ENCODE peak calls at places on chromosomes 7 and 10, in eight cellular contexts. H is NCI-H2171 treated with DMSO at 0.1 percent for 48 hours, B is germinal center, Q is OCI-LY7, N is anterior cingulate cortex, M is OCI-M1, E is mesendoderm, Z is neural progenitor cell. U is an unnamed sample.

GRCh38 chr10:48879476-48879875 is 60.2 kb downstream of the LRRC18 start:
- DNase-seq in Q (no peak), N (no peak), M (no peak), B (no peak), E (no peak), H (no peak), Z (no peak), U (no peak)

GRCh38 chr10:67780759-67781538 is 57.0 kb downstream of the DNAJC12 start:
- DNase-seq in M (no peak), Z (no peak), N (no peak), B (no peak), E (no peak), H (no peak), Q (peak), U (no peak)

GRCh38 chr7:134701272-134701671 is 54.6 kb downstream of the BPGM start:
- DNase-seq in H (peak), Q (peak), E (peak), N (no peak), B (peak), Z (no peak), M (peak), U (peak)

GRCh38 chr10:17684537-17684936 is 40.6 kb downstream of the STAM start:
- DNase-seq in Q (no peak), H (no peak), Z (no peak), N (no peak), E (no peak), B (no peak), M (no peak), U (no peak)

GRCh38 chr7:29084832-29085231 is 61.5 kb downstream of the CPVL start:
- DNase-seq in Q (no peak), B (no peak), E (no peak), N (no peak), H (no peak), M (peak), Z (no peak), U (no peak)

GRCh38 chr10:91582063-91582673 is 50.7 kb downstream of the PPP1R3C start:
- DNase-seq in E (no peak), N (no peak), B (no peak), H (no peak), Z (no peak), M (no peak), Q (no peak), U (no peak)

GRCh38 chr10:132526676-132527075 is 10.9 kb upstream of the INPP5A start:
- DNase-seq in Z (no peak), M (no peak), B (no peak), Q (no peak), H (no peak), N (no peak), E (no peak), U (no peak)

GRCh38 chr10:130985158-130985753 is 326.3 kb downstream of the TCERG1L start:
- DNase-seq in E (no peak), H (no peak), B (no peak), Z (no peak), M (no peak), N (no peak), Q (no peak), U (no peak)

GRCh38 chr10:102335184-102335583 is 60.3 kb upstream of the NFKB2 start:
- DNase-seq in B (no peak), E (no peak), Z (no peak), H (no peak), Q (no peak), M (no peak), N (no peak), U (no peak)

GRCh38 chr10:122746408-122746807 is 46.8 kb upstream of the C10orf120 start:
- DNase-seq in Z (no peak), B (no peak), Q (no peak), E (no peak), M (no peak), N (no peak), H (peak), U (no peak)

GRCh38 chr10:118339096-118339495 is 3.0 kb downstream of the FAM204A start:
- DNase-seq in H (no peak), E (no peak), N (no peak), Q (no peak), Z (no peak), M (no peak), B (no peak), U (no peak)

GRCh38 chr7:74217455-74218342 is 7.9 kb downstream of the LAT2 start:
- DNase-seq in B (no peak), M (peak), H (peak), Q (peak), Z (no peak), N (no peak), E (no peak), U (no peak)

GRCh38 chr7:108234981-108235450 is 104.9 kb upstream of the LAMB4 start:
- DNase-seq in Q (no peak), H (no peak), E (peak), B (no peak), N (no peak), Z (no peak), M (peak), U (no peak)

GRCh38 chr10:44242091-44242490 is 142.8 kb downstream of the CXCL12 start:
- DNase-seq in M (no peak), B (no peak), H (no peak), E (no peak), Z (no peak), Q (no peak), N (no peak), U (no peak)

GRCh38 chr10:23194471-23194965 is 2.4 kb downstream of the PTF1A start:
- DNase-seq in E (no peak), H (no peak), Q (no peak), B (no peak), M (no peak), Z (no peak), N (no peak), U (no peak)

GRCh38 chr10:125002423-125003145 is 60.7 kb downstream of the ZRANB1 start:
- DNase-seq in E (no peak), Q (no peak), M (no peak), Z (no peak), H (no peak), N (no peak), B (no peak), U (no peak)

GRCh38 chr10:117360994-117361667 is 14.1 kb downstream of the PDZD8 start:
- DNase-seq in H (no peak), B (no peak), Z (no peak), E (no peak), M (no peak), N (no peak), Q (no peak), U (no peak)

GRCh38 chr7:150941983-150942590 is 36.0 kb downstream of the KCNH2 start:
- DNase-seq in H (peak), Z (no peak), M (peak), Q (peak), N (no peak), B (no peak), E (peak), U (no peak)

GRCh38 chr7:33646166-33646565 is 259.2 kb upstream of the BMPER start:
- DNase-seq in N (no peak), H (no peak), Z (no peak), M (no peak), E (peak), B (no peak), Q (no peak), U (no peak)

GRCh38 chr7:56046728-56047445 is 4.4 kb downstream of the PSPH start:
- DNase-seq in E (no peak), N (no peak), Z (peak), H (no peak), B (no peak), Q (no peak), M (no peak), U (no peak)

GRCh38 chr7:75914655-75915415 is at the start of gene POR:
- DNase-seq in H (peak), N (peak), M (peak), Z (peak), Q (peak), E (peak), B (peak), U (peak)

GRCh38 chr10:43461950-43462349 is 25.0 kb downstream of the ZNF487 start:
- DNase-seq in E (peak), Q (peak), H (peak), N (no peak), B (peak), Z (peak), M (peak), U (peak)

GRCh38 chr10:126904807-126905686 is at the start of gene DOCK1:
- DNase-seq in Z (peak), B (peak), M (no peak), Q (no peak), E (peak), N (no peak), H (peak), U (peak)

GRCh38 chr10:25493122-25493893 is 318.5 kb downstream of the GPR158 start:
- DNase-seq in M (peak), B (no peak), E (peak), Q (no peak), Z (peak), N (no peak), H (no peak), U (peak)

GRCh38 chr7:80659120-80660055 is 20.9 kb downstream of the CD36 start:
- DNase-seq in Z (peak), M (peak), B (peak), H (peak), E (peak), N (no peak), Q (peak), U (peak)

U was measured in RKO.